ENCODE peak calls at places on chromosomes 11 and 22, in six cellular contexts. J is CD8-positive, alpha-beta T cell; Z is IMR-90; D is HCT116; O is endothelial cell; K is psoas muscle. M is an unnamed sample.

GRCh38 chr11:47056261-47056915 is 119.8 kb downstream of the CSTPP1 start:
- DNase-seq in K (no peak), Z (peak), O (no peak), J (no peak), D (no peak), M (no peak)

GRCh38 chr11:12397953-12398352 is 20.6 kb downstream of the PARVA start:
- DNase-seq in Z (peak), O (no peak), J (no peak), D (no peak), K (peak), M (no peak)

GRCh38 chr11:35404397-35404775 is 15.0 kb downstream of the SLC1A2 start:
- DNase-seq in D (no peak), K (peak), Z (peak), J (no peak), O (peak), M (no peak)

GRCh38 chr11:11909727-11910126 is 68.0 kb downstream of the USP47 start:
- DNase-seq in J (no peak), D (no peak), K (no peak), Z (peak), O (no peak), M (no peak)

GRCh38 chr22:37101311-37102063 is 8.0 kb downstream of the TMPRSS6 start:
- DNase-seq in Z (no peak), O (no peak), D (no peak), K (no peak), J (no peak), M (no peak)

GRCh38 chr22:46748948-46749681 is 11.1 kb upstream of the CERK start:
- DNase-seq in K (no peak), Z (peak), J (peak), O (peak), D (no peak), M (no peak)

GRCh38 chr11:86517557-86517956 is 142.9 kb downstream of the CCDC81 start:
- DNase-seq in O (no peak), J (no peak), K (no peak), Z (no peak), D (no peak), M (no peak)

GRCh38 chr11:36469881-36470802 is 39.9 kb downstream of the TRAF6 start:
- DNase-seq in D (no peak), O (no peak), Z (peak), J (no peak), K (no peak), M (no peak)

GRCh38 chr11:113947989-113948388 is 26.9 kb upstream of the HTR3A start:
- DNase-seq in O (no peak), J (no peak), K (no peak), Z (no peak), D (no peak), M (no peak)

GRCh38 chr11:93875637-93876036 is 25.2 kb upstream of the VSTM5 start:
- DNase-seq in Z (no peak), J (no peak), D (no peak), O (no peak), K (no peak), M (no peak)

GRCh38 chr11:86151188-86152005 is 82.5 kb upstream of the PICALM start:
- DNase-seq in D (no peak), K (no peak), O (no peak), J (no peak), Z (peak), M (no peak)

GRCh38 chr11:111137846-111138245 is 107.7 kb upstream of the POU2AF2 start:
- DNase-seq in O (no peak), J (no peak), D (no peak), Z (no peak), K (no peak), M (no peak)

GRCh38 chr11:84719935-84720577 is 907.1 kb downstream of the DLG2 start:
- DNase-seq in D (no peak), J (no peak), K (peak), O (peak), Z (no peak), M (no peak)

GRCh38 chr11:67307545-67308001 is 4.2 kb downstream of the SSH3 start:
- DNase-seq in J (no peak), O (peak), Z (no peak), K (no peak), D (no peak), M (no peak)

GRCh38 chr11:65852508-65853248 is 5.3 kb downstream of the CFL1 start:
- DNase-seq in O (no peak), J (no peak), K (no peak), D (no peak), Z (no peak), M (no peak)

GRCh38 chr22:29031236-29031982 is 30.2 kb downstream of the C22orf31 start:
- DNase-seq in O (peak), D (peak), K (peak), J (no peak), Z (peak), M (no peak)

GRCh38 chr11:68677432-68677831 is 6.9 kb upstream of the GAL start:
- DNase-seq in O (no peak), J (no peak), K (peak), D (peak), Z (peak), M (no peak)

GRCh38 chr11:117319214-117319840 is 3.3 kb upstream of the BACE1 start:
- DNase-seq in J (no peak), K (no peak), D (no peak), Z (peak), O (no peak), M (no peak)

GRCh38 chr11:44079376-44079775 is 13.3 kb downstream of the ACCS start:
- DNase-seq in O (no peak), K (no peak), J (no peak), Z (no peak), D (no peak), M (no peak)

GRCh38 chr11:40288212-40288803 is 1171.1 kb downstream of the LRRC4C start:
- DNase-seq in J (no peak), D (no peak), O (no peak), Z (no peak), K (no peak), M (no peak)

GRCh38 chr11:33543823-33544222 is 156.8 kb downstream of the C11orf91 start:
- DNase-seq in O (no peak), J (no peak), K (no peak), D (no peak), Z (peak), M (no peak)

GRCh38 chr22:50264104-50264745 is 2.7 kb upstream of the MAPK12 start:
- DNase-seq in J (no peak), K (no peak), Z (no peak), O (no peak), D (no peak), M (no peak)

GRCh38 chr22:29790061-29790460 is 22.9 kb downstream of the UQCR10 start:
- DNase-seq in O (no peak), K (no peak), J (no peak), Z (no peak), D (no peak), M (no peak)

GRCh38 chr11:33321483-33321882 is 64.3 kb downstream of the HIPK3 start:
- DNase-seq in D (no peak), K (no peak), O (no peak), Z (no peak), J (no peak), M (no peak)

DNA sequence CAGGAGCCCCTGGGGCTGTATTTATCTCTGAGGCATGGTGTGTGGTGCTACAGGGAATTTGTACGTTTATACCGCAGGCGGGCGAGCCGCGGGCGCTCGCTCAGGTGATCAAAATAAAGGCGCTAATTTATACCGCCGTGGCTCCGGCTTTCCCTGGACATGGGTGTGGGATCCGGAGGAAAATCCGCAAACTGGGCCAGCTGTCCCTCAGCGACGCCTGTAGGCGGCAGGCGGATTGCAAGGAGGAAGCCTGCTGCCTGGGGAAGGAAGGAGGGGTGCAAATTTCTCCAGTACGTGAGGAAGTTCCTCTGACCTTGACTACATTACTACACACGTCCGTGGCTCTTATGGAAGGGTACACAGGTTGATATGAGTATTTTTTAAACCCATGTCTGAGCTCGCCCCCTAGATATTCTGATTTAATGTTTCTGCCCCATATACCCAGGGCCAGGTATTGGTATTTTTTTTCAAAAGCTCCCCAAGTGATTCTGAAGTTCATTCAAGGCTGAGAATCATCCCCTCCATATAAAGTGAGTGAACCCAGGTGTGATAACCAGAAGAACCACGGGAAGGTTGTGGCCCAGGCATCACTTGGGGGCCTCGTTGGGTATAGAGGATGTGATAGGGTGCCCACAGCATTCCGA is 2.8 kb downstream of the MYOD1 start:
- DNase-seq in Z (peak), K (peak), D (peak), J (no peak), O (peak), M (no peak)
- TF ChIP-seq CTCF in Z (peak), K (peak), D (peak), J (no peak), O (peak), M (peak)

DNA sequence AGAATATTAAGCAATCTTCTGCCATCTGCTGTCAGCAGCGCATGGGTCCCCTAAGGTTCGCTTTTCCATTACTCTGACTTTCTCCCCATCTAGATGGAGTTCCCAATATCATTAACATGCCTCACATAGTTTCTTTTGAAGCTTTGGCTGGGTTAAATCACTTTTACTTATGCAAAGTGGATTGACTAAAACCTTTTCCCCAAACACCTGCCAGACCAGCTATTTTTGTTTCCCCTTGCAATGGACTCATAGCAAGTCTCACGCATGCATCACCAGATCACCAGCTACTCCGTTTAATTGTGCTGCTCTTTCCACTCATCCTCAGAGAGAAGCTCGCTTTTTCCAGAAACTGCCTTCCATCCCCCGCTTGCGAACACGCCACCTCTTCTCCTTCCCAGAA is 172.7 kb downstream of the FAT3 start:
- DNase-seq in Z (no peak), O (no peak), K (no peak), D (no peak), J (no peak), M (no peak)
- TF ChIP-seq CTCF in Z (no peak), O (no peak), K (no peak), D (no peak), J (no peak), M (no peak)

GRCh38 chr11:60378359-60378758 is at the start of gene MS4A7:
- DNase-seq in K (peak), O (no peak), D (no peak), J (no peak), Z (no peak), M (peak)
- TF ChIP-seq CTCF in K (no peak), O (no peak), D (no peak), J (no peak), Z (no peak), M (no peak)

DNA sequence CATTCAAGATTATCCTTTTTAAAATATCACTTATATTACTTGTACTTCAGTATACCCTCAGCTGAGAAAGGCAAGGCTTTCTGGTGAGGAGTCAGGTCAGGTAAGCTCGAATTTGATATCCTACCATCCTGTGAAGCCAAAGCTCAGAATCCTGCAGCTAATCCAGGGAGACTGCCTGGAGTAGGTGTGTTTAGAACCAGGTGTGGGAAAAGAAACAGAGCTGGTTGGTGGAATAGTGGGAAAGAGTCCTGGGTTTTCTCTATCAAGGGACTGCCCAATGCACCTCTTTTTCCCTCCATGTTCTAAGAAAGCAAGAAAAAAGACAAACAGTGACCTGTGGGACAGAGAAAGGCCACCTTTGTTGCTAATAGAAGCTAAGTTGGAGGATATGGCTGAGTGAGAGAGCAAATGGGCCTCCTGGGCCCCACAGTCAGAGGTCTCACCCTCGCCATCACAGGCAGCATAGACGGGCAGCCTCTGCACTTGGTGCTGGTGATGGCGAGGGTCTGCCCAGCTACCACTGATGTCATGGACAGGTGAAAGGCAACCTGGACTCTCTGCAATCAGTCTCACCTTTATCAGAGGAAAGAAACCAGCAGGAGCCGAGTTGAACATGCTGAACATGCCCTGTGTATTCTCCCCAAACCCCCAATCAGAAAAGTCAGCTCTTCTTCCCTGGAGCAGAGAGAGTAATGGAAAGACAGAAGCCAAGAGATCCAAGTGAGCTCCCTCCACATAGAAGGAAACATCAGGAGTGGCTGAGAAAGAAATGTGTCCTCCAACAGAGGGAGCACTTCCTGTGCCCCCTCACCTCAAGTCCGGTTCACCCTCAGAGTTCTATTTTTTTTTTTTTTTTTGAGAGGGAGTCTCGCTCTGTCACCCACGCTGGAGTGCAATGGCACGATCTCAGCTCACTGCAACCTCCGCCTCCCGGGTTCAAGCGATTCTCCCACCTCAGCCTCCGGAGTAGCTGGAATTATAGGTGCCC is 491.3 kb downstream of the BUD13 start:
- DNase-seq in J (no peak), Z (no peak), O (no peak), K (no peak), D (no peak), M (no peak)
- TF ChIP-seq CTCF in J (no peak), Z (no peak), O (no peak), K (no peak), D (no peak), M (no peak)

GRCh38 chr11:7143908-7144307 is 55.1 kb downstream of the RBMXL2 start:
- DNase-seq in D (peak), K (no peak), J (no peak), Z (peak), O (no peak), M (no peak)
- TF ChIP-seq CTCF in D (peak), K (no peak), J (no peak), Z (peak), O (no peak), M (peak)

GRCh38 chr11:2428322-2428795 is 16.0 kb downstream of the TRPM5 start:
- DNase-seq in D (peak), K (peak), Z (peak), O (peak), J (peak), M (peak)
- TF ChIP-seq CTCF in D (peak), K (peak), Z (peak), O (peak), J (peak), M (peak)

GRCh38 chr11:120911943-120912342 is 112.0 kb upstream of the TBCEL start:
- DNase-seq in K (no peak), O (no peak), J (no peak), D (no peak), Z (no peak), M (no peak)

GRCh38 chr11:120914021-120914420 is 109.9 kb upstream of the TBCEL start:
- DNase-seq in D (no peak), K (no peak), J (no peak), O (no peak), Z (no peak), M (no peak)

GRCh38 chr11:120909676-120910215 is 114.2 kb upstream of the TBCEL start:
- DNase-seq in D (no peak), J (no peak), O (no peak), Z (no peak), K (no peak), M (no peak)

GRCh38 chr11:120912915-120913314 is 111.0 kb upstream of the TBCEL start:
- DNase-seq in K (no peak), D (no peak), O (no peak), J (no peak), Z (no peak), M (no peak)

GRCh38 chr11:120912504-120912903 is 111.4 kb upstream of the TBCEL start:
- DNase-seq in D (peak), J (no peak), K (no peak), Z (peak), O (no peak), M (peak)
- TF ChIP-seq CTCF in D (peak), J (no peak), K (peak), Z (peak), O (no peak), M (peak)

DNA sequence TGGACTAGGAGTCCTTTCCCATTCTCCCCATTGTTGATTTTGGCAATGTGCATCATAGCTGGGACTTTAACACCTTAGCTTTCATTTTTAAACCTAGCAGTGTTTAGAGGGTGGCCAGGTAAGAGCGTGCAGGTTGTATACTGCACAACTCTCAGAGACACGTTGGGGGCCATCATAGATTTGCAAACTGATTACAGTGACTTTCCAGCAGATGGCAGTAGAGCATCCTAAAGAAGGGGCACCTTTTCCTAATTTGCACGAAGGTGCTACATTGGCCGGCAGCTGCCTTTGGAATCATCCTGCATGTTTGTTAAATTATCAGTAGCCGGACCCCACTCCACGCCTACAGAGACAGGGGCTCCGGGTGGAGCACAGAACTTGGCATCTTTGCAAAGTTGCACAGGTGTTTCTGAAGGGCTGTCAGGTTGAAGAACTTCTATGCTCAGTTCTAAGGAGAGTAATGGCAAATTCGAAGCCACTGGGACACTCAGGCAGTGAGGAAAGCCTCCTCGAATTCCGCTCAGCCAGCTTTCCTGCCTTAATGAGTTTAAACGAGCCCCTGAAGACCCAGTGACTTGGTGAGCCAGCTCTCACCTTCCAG is 7.7 kb downstream of the LHFPL7 start:
- DNase-seq in O (peak), D (no peak), Z (peak), J (peak), K (no peak), M (peak)
- TF ChIP-seq CTCF in O (peak), D (peak), Z (peak), J (peak), K (peak), M (peak)

GRCh38 chr22:22571429-22571828 is 12.4 kb upstream of the PRAME start:
- DNase-seq in D (no peak), Z (no peak), K (no peak), J (no peak), O (no peak), M (no peak)

GRCh38 chr22:22574361-22574760 is 15.3 kb upstream of the PRAME start:
- DNase-seq in O (no peak), D (no peak), Z (no peak), J (no peak), K (no peak), M (no peak)

GRCh38 chr22:22571862-22572261 is 12.8 kb upstream of the PRAME start:
- DNase-seq in K (no peak), Z (no peak), D (no peak), J (no peak), O (no peak), M (no peak)

GRCh38 chr22:22576244-22576988 is 17.4 kb upstream of the PRAME start:
- DNase-seq in K (peak), D (peak), O (peak), Z (peak), J (peak), M (peak)

DNA sequence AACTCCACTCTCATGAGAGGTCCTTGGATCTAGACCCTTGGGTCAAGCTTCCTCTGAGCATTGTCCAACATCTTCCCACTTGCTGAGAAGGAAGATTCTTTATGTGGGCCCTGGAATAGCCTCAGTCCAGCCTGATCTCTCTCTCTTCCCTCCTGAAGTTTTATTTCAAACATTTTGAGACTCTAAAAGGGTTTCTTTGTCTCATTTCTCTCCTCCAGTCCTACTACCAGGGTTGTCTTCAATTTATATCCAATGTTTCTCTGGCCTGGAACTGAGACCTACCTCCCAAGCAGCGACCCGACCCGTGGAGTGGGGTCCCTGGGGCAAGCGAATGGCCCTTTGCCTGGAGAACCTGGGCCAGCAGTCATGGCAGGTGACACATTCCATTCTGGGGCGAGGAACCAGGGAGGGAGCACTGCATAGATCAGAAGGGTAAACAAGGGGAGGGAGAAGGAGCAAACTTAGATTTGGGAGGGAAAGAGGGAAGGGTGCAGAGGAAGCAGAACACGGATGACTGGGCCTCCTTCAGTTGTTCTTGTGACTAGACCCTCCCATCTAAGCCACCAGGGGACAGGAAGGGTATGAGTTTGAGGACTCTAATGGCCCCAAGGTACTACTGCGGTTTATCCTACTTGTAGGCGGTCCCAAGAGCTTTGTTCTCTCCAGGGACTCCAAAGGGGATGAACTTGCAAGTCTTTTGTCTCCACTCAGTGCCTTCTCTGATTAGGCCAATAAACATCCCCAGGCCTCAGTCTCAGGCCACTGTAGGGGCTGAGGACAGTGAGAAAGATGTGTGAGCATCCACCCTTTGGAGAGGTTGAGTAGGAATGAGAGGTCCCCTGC is 14.2 kb upstream of the PRAME start:
- DNase-seq in O (no peak), K (no peak), Z (no peak), D (no peak), J (no peak), M (no peak)
- TF ChIP-seq CTCF in O (no peak), K (no peak), Z (no peak), D (no peak), J (no peak), M (no peak)

GRCh38 chr11:64285885-64286800 is 495 bp downstream of the GPR137 start:
- DNase-seq in J (no peak), Z (no peak), K (peak), D (no peak), O (no peak), M (no peak)
- TF ChIP-seq CTCF in J (no peak), Z (no peak), K (no peak), D (peak), O (no peak), M (peak)

M was measured in GM10248.